ENCODE peak calls at places on chromosomes 3 and 15, in nine cellular contexts. L is NB4, X is GM12865, M is K562, U is OCI-LY7, H is right atrium auricular region, B is GM13977, C is GM13976, I is lower lobe of right lung. Z is an unnamed sample.

GRCh38 chr3:166362698-166363097 is 525.5 kb upstream of the BCHE start:
- DNase-seq in L (no peak), X (no peak), M (no peak), U (no peak), H (no peak), B (no peak), C (no peak), I (no peak), Z (no peak)

GRCh38 chr3:49255112-49255511 is 21.9 kb downstream of the C3orf62 start:
- DNase-seq in L (peak), X (peak), M (no peak), U (no peak), H (no peak), B (no peak), C (no peak), I (no peak), Z (no peak)

GRCh38 chr3:147361671-147362420 is 44.5 kb downstream of the ZIC4 start:
- DNase-seq in L (peak), X (peak), M (peak), U (peak), H (no peak), B (peak), C (peak), I (no peak), Z (peak)

GRCh38 chr15:50883903-50884302 is 24.6 kb upstream of the AP4E1 start:
- DNase-seq in L (peak), X (peak), M (no peak), U (peak), H (no peak), B (no peak), C (no peak), I (no peak), Z (peak)

GRCh38 chr15:66675456-66675855 is 26.6 kb upstream of the SMAD6 start:
- DNase-seq in L (peak), X (no peak), M (no peak), U (no peak), H (no peak), B (no peak), C (no peak), I (no peak), Z (no peak)

GRCh38 chr3:108724101-108724500 is 33.1 kb downstream of the RETNLB start:
- DNase-seq in L (peak), X (no peak), M (no peak), U (no peak), H (no peak), B (no peak), C (no peak), I (no peak), Z (no peak)

GRCh38 chr15:43404130-43404529 is 33.2 kb downstream of the TUBGCP4 start:
- DNase-seq in L (no peak), X (no peak), M (no peak), U (no peak), H (no peak), B (no peak), C (no peak), I (no peak), Z (no peak)

GRCh38 chr15:52440414-52440813 is 88.3 kb downstream of the MYO5A start:
- DNase-seq in L (peak), X (no peak), M (no peak), U (no peak), H (no peak), B (no peak), C (no peak), I (no peak), Z (peak)

GRCh38 chr3:166752214-166752613 is 627.9 kb downstream of the ZBBX start:
- DNase-seq in L (no peak), X (no peak), M (no peak), U (no peak), H (no peak), B (no peak), C (no peak), I (no peak), Z (no peak)

GRCh38 chr15:58257776-58258325 is 119.7 kb downstream of the AQP9 start:
- DNase-seq in L (no peak), X (no peak), M (no peak), U (no peak), H (no peak), B (no peak), C (no peak), I (no peak), Z (no peak)

GRCh38 chr3:11530153-11530721 is 113.5 kb downstream of the VGLL4 start:
- DNase-seq in L (no peak), X (no peak), M (no peak), U (no peak), H (peak), B (no peak), C (no peak), I (no peak), Z (no peak)

GRCh38 chr3:51668756-51669155 is 2.3 kb upstream of the TEX264 start:
- DNase-seq in L (peak), X (no peak), M (no peak), U (no peak), H (no peak), B (no peak), C (no peak), I (no peak), Z (no peak)

GRCh38 chr3:112111785-112112402 is 21.2 kb downstream of the GCSAM start:
- DNase-seq in L (peak), X (peak), M (peak), U (peak), H (no peak), B (peak), C (peak), I (no peak), Z (peak)

GRCh38 chr15:40927497-40928346 is 1.4 kb upstream of the DLL4 start:
- DNase-seq in L (peak), X (no peak), M (peak), U (no peak), H (no peak), B (peak), C (no peak), I (no peak), Z (peak)
- TF ChIP-seq CTCF in L (no peak), X (no peak), M (no peak), U (no peak), H (no peak), B (no peak), C (no peak), I (no peak), Z (no peak)

GRCh38 chr3:63355809-63356208 is 77.7 kb downstream of the SYNPR start:
- DNase-seq in L (no peak), X (no peak), M (no peak), U (no peak), H (no peak), B (no peak), C (no peak), I (no peak), Z (no peak)
- TF ChIP-seq CTCF in L (no peak), X (no peak), M (no peak), U (no peak), H (no peak), B (no peak), C (no peak), I (no peak), Z (no peak)

DNA sequence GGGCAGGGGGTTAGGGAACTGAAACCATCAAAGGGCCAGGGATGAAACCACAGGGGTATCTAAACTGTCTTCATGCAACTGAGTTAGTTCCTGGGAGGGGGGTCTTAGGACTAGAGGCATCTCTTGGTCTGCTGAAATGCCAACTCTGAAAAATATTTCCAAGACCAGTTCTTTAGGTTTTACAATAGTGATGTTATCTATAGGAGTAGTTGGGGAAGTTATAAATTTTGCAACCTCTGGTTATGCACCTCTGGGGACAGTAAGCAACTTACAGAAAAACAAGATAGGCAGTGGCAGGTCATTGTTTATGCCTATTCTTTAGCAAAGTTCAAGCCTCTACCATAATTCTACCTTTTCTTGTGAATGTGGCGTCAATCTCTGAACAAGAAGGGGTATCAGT is 60.6 kb upstream of the MINAR1 start:
- DNase-seq in L (peak), X (no peak), M (no peak), U (no peak), H (no peak), B (no peak), C (no peak), I (no peak), Z (no peak)
- TF ChIP-seq CTCF in L (no peak), X (no peak), M (no peak), U (no peak), H (no peak), B (no peak), C (no peak), I (no peak), Z (no peak)

GRCh38 chr15:71127083-71127482 is 11.8 kb downstream of the THSD4 start:
- DNase-seq in L (no peak), X (no peak), M (no peak), U (no peak), H (no peak), B (no peak), C (no peak), I (no peak), Z (no peak)

GRCh38 chr15:71124937-71125755 is 9.9 kb downstream of the THSD4 start:
- DNase-seq in L (no peak), X (no peak), M (no peak), U (no peak), H (no peak), B (no peak), C (no peak), I (no peak), Z (no peak)

GRCh38 chr15:71129660-71130059 is 14.4 kb downstream of the THSD4 start:
- DNase-seq in L (no peak), X (no peak), M (no peak), U (no peak), H (no peak), B (no peak), C (no peak), I (no peak), Z (no peak)

GRCh38 chr15:71128939-71129562 is 13.8 kb downstream of the THSD4 start:
- DNase-seq in L (no peak), X (no peak), M (no peak), U (no peak), H (no peak), B (no peak), C (no peak), I (no peak), Z (no peak)

GRCh38 chr15:71125831-71126453 is 10.7 kb downstream of the THSD4 start:
- DNase-seq in L (no peak), X (peak), M (peak), U (no peak), H (no peak), B (no peak), C (no peak), I (no peak), Z (no peak)
- TF ChIP-seq CTCF in L (peak), X (peak), M (peak), U (peak), H (no peak), B (peak), C (no peak), I (peak), Z (no peak)

GRCh38 chr3:129022114-129022994 is 21.2 kb downstream of the EFCC1 start:
- DNase-seq in L (no peak), X (no peak), M (peak), U (no peak), H (no peak), B (no peak), C (no peak), I (peak), Z (no peak)

GRCh38 chr3:129025691-129026435 is 24.8 kb downstream of the EFCC1 start:
- DNase-seq in L (no peak), X (no peak), M (no peak), U (no peak), H (no peak), B (no peak), C (no peak), I (peak), Z (no peak)

GRCh38 chr3:129022995-129023332 is 21.9 kb downstream of the EFCC1 start:
- DNase-seq in L (no peak), X (no peak), M (no peak), U (no peak), H (no peak), B (no peak), C (no peak), I (no peak), Z (no peak)

GRCh38 chr3:129025108-129025507 is 24.0 kb downstream of the EFCC1 start:
- DNase-seq in L (no peak), X (no peak), M (no peak), U (no peak), H (no peak), B (no peak), C (no peak), I (no peak), Z (no peak)

DNA sequence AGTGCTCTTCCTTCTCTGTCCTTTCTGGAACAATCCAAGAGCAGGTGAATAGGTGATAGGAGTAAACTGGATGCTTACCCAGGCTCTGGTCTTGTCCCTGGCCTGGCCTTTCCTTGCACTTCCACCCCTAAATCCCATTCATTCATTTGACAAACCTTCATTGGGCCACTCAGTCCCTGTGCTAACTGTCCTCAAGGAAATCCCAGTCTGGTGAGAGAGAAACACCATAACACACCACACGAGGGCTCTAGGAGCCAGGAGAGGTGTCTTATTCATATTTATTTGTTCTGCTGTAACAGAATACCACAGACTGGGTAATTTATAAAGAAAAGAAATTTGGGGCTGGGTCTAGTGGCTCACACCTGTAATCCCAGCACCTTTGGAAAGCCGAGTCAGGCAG is 22.8 kb downstream of the EFCC1 start:
- DNase-seq in L (peak), X (peak), M (peak), U (peak), H (no peak), B (no peak), C (no peak), I (no peak), Z (no peak)
- TF ChIP-seq CTCF in L (peak), X (peak), M (peak), U (peak), H (no peak), B (no peak), C (peak), I (no peak), Z (no peak)

GRCh38 chr3:42750834-42751233 is 22.2 kb downstream of the CCDC13 start:
- DNase-seq in L (no peak), X (no peak), M (no peak), U (no peak), H (peak), B (no peak), C (no peak), I (no peak), Z (no peak)

GRCh38 chr3:42753757-42754156 is 19.3 kb downstream of the CCDC13 start:
- DNase-seq in L (no peak), X (no peak), M (no peak), U (no peak), H (no peak), B (no peak), C (no peak), I (no peak), Z (no peak)

GRCh38 chr3:42752441-42752840 is 20.6 kb downstream of the CCDC13 start:
- DNase-seq in L (no peak), X (no peak), M (no peak), U (no peak), H (peak), B (no peak), C (no peak), I (no peak), Z (no peak)

GRCh38 chr3:42751609-42752008 is 21.4 kb downstream of the CCDC13 start:
- DNase-seq in L (no peak), X (no peak), M (no peak), U (no peak), H (peak), B (no peak), C (no peak), I (no peak), Z (no peak)

GRCh38 chr3:42752961-42753360 is 20.1 kb downstream of the CCDC13 start:
- DNase-seq in L (no peak), X (no peak), M (no peak), U (no peak), H (peak), B (no peak), C (no peak), I (no peak), Z (no peak)
- TF ChIP-seq CTCF in L (no peak), X (no peak), M (no peak), U (no peak), H (no peak), B (no peak), C (no peak), I (no peak), Z (no peak)